ENCODE peak calls at places on chromosomes 2 and 18, in six cellular contexts. One of them, this sample, is unnamed.

GRCh38 chr18:57353940-57354461 is 1.6 kb downstream of the ST8SIA3 start:
- DNase-seq in skeletal muscle cell: no peak
- DNase-seq in NT2/D1: peak; percentile 72
- DNase-seq in CD8-positive, alpha-beta memory T cell: no peak
- DNase-seq in heart right ventricle: peak; percentile 19
- DNase-seq in foreskin fibroblast: peak; percentile 24
- DNase-seq in this sample: peak; percentile 7

GRCh38 chr2:105238664-105239240 is 2.8 kb upstream of the GPR45 start:
- DNase-seq in heart right ventricle: no peak
- DNase-seq in foreskin fibroblast: no peak
- DNase-seq in CD8-positive, alpha-beta memory T cell: no peak
- DNase-seq in skeletal muscle cell: no peak
- DNase-seq in NT2/D1: no peak
- DNase-seq in this sample: no peak

GRCh38 chr18:23835506-23835905 is 146.3 kb downstream of the LAMA3 start:
- DNase-seq in NT2/D1: no peak
- DNase-seq in skeletal muscle cell: no peak
- DNase-seq in heart right ventricle: no peak
- DNase-seq in foreskin fibroblast: no peak
- DNase-seq in CD8-positive, alpha-beta memory T cell: no peak
- DNase-seq in this sample: no peak

GRCh38 chr2:31168291-31168690 is 30.1 kb upstream of the GALNT14 start:
- DNase-seq in foreskin fibroblast: peak; percentile 21
- DNase-seq in skeletal muscle cell: no peak
- DNase-seq in heart right ventricle: no peak
- DNase-seq in NT2/D1: no peak
- DNase-seq in CD8-positive, alpha-beta memory T cell: no peak
- DNase-seq in this sample: no peak

GRCh38 chr2:88011011-88011410 is 5.3 kb downstream of the RNU2-63P start:
- DNase-seq in heart right ventricle: no peak
- DNase-seq in NT2/D1: no peak
- DNase-seq in foreskin fibroblast: no peak
- DNase-seq in skeletal muscle cell: no peak
- DNase-seq in CD8-positive, alpha-beta memory T cell: no peak
- DNase-seq in this sample: no peak

GRCh38 chr18:79382681-79383387 is 12.9 kb upstream of the NFATC1 start:
- DNase-seq in NT2/D1: no peak
- DNase-seq in CD8-positive, alpha-beta memory T cell: no peak
- DNase-seq in heart right ventricle: no peak
- DNase-seq in foreskin fibroblast: no peak
- DNase-seq in skeletal muscle cell: no peak
- DNase-seq in this sample: no peak

GRCh38 chr2:101775636-101776035 is 78.1 kb downstream of the MAP4K4 start:
- DNase-seq in NT2/D1: no peak
- DNase-seq in foreskin fibroblast: no peak
- DNase-seq in CD8-positive, alpha-beta memory T cell: no peak
- DNase-seq in heart right ventricle: no peak
- DNase-seq in skeletal muscle cell: no peak
- DNase-seq in this sample: no peak

GRCh38 chr2:238302076-238302475 is 13.7 kb upstream of the PER2 start:
- DNase-seq in foreskin fibroblast: no peak
- DNase-seq in heart right ventricle: no peak
- DNase-seq in CD8-positive, alpha-beta memory T cell: no peak
- DNase-seq in skeletal muscle cell: no peak
- DNase-seq in NT2/D1: no peak
- DNase-seq in this sample: no peak

GRCh38 chr18:31102941-31103340 is 720 bp upstream of the DSC2 start:
- DNase-seq in skeletal muscle cell: no peak
- DNase-seq in NT2/D1: no peak
- DNase-seq in heart right ventricle: no peak
- DNase-seq in foreskin fibroblast: no peak
- DNase-seq in CD8-positive, alpha-beta memory T cell: no peak
- DNase-seq in this sample: no peak

GRCh38 chr2:121360566-121361300 is 75.7 kb upstream of the TFCP2L1 start:
- DNase-seq in foreskin fibroblast: peak; percentile 88
- DNase-seq in NT2/D1: no peak
- DNase-seq in heart right ventricle: no peak
- DNase-seq in skeletal muscle cell: peak; percentile 46
- DNase-seq in CD8-positive, alpha-beta memory T cell: no peak
- DNase-seq in this sample: peak; percentile 88

GRCh38 chr2:7034313-7034712 is 117.1 kb downstream of the RNF144A start:
- DNase-seq in CD8-positive, alpha-beta memory T cell: no peak
- DNase-seq in heart right ventricle: no peak
- DNase-seq in foreskin fibroblast: no peak
- DNase-seq in NT2/D1: no peak
- DNase-seq in skeletal muscle cell: no peak
- DNase-seq in this sample: no peak

GRCh38 chr2:233261819-233262555 is 10.5 kb downstream of the ATG16L1 start:
- DNase-seq in foreskin fibroblast: no peak
- DNase-seq in CD8-positive, alpha-beta memory T cell: no peak
- DNase-seq in NT2/D1: no peak
- DNase-seq in skeletal muscle cell: no peak
- DNase-seq in heart right ventricle: no peak
- DNase-seq in this sample: no peak

GRCh38 chr2:196166876-196167275 is 4.5 kb downstream of the STK17B start:
- DNase-seq in foreskin fibroblast: peak; percentile 37
- DNase-seq in heart right ventricle: no peak
- DNase-seq in CD8-positive, alpha-beta memory T cell: no peak
- DNase-seq in NT2/D1: no peak
- DNase-seq in skeletal muscle cell: peak; percentile 47
- DNase-seq in this sample: peak; percentile 7

GRCh38 chr18:48543228-48543627 is 4.4 kb downstream of the CTIF start:
- DNase-seq in foreskin fibroblast: no peak
- DNase-seq in heart right ventricle: no peak
- DNase-seq in NT2/D1: no peak
- DNase-seq in CD8-positive, alpha-beta memory T cell: no peak
- DNase-seq in skeletal muscle cell: no peak
- DNase-seq in this sample: no peak

GRCh38 chr2:165691615-165692014 is 102.4 kb downstream of the GALNT3 start:
- DNase-seq in skeletal muscle cell: peak; percentile 33
- DNase-seq in foreskin fibroblast: peak; percentile 40
- DNase-seq in NT2/D1: peak; percentile 22
- DNase-seq in CD8-positive, alpha-beta memory T cell: no peak
- DNase-seq in heart right ventricle: peak; percentile 6
- DNase-seq in this sample: peak; percentile 50

GRCh38 chr2:181683518-181684453 is 3.5 kb upstream of the NEUROD1 start:
- DNase-seq in heart right ventricle: no peak
- DNase-seq in skeletal muscle cell: no peak
- DNase-seq in foreskin fibroblast: peak; percentile 27
- DNase-seq in NT2/D1: peak; percentile 50
- DNase-seq in CD8-positive, alpha-beta memory T cell: no peak
- DNase-seq in this sample: peak; percentile 66

GRCh38 chr2:24359129-24359528 is 1.2 kb downstream of the ITSN2 start:
- DNase-seq in skeletal muscle cell: no peak
- DNase-seq in heart right ventricle: no peak
- DNase-seq in CD8-positive, alpha-beta memory T cell: no peak
- DNase-seq in foreskin fibroblast: no peak
- DNase-seq in NT2/D1: no peak
- DNase-seq in this sample: no peak

GRCh38 chr18:48662021-48662661 is 123.3 kb downstream of the CTIF start:
- DNase-seq in CD8-positive, alpha-beta memory T cell: no peak
- DNase-seq in skeletal muscle cell: no peak
- DNase-seq in heart right ventricle: no peak
- DNase-seq in foreskin fibroblast: peak; percentile 54
- DNase-seq in NT2/D1: no peak
- DNase-seq in this sample: no peak

GRCh38 chr2:72057308-72057707 is 90.4 kb downstream of the CYP26B1 start:
- DNase-seq in foreskin fibroblast: no peak
- DNase-seq in NT2/D1: no peak
- DNase-seq in CD8-positive, alpha-beta memory T cell: no peak
- DNase-seq in skeletal muscle cell: no peak
- DNase-seq in heart right ventricle: no peak
- DNase-seq in this sample: no peak

GRCh38 chr2:69641887-69642708 is 1.4 kb downstream of the AAK1 start:
- DNase-seq in heart right ventricle: no peak
- DNase-seq in skeletal muscle cell: no peak
- DNase-seq in CD8-positive, alpha-beta memory T cell: no peak
- DNase-seq in foreskin fibroblast: no peak
- DNase-seq in NT2/D1: no peak
- DNase-seq in this sample: no peak
- H3K4me3 ChIP-seq in heart right ventricle: peak overlapping the region; percentile 94
- H3K4me3 ChIP-seq in skeletal muscle cell: peak overlapping the region; percentile 68
- H3K4me3 ChIP-seq in CD8-positive, alpha-beta memory T cell: peak overlapping the region; percentile 79
- H3K4me3 ChIP-seq in foreskin fibroblast: peak overlapping the region; percentile 96
- H3K4me3 ChIP-seq in NT2/D1: peak overlapping the region; percentile 85
- H3K4me3 ChIP-seq in this sample: peak overlapping the region; percentile 98

GRCh38 chr18:76524900-76525698 is 30.1 kb upstream of the ZNF516 start:
- DNase-seq in skeletal muscle cell: peak; percentile 12
- DNase-seq in NT2/D1: no peak
- DNase-seq in heart right ventricle: peak; percentile 23
- DNase-seq in foreskin fibroblast: no peak
- DNase-seq in CD8-positive, alpha-beta memory T cell: no peak
- DNase-seq in this sample: no peak
- H3K4me3 ChIP-seq in skeletal muscle cell: peak overlapping the region; percentile 57
- H3K4me3 ChIP-seq in NT2/D1: no peak overlapping the region
- H3K4me3 ChIP-seq in heart right ventricle: peak overlapping the region; percentile 46
- H3K4me3 ChIP-seq in foreskin fibroblast: peak overlapping the region; percentile 62
- H3K4me3 ChIP-seq in CD8-positive, alpha-beta memory T cell: no peak overlapping the region
- H3K4me3 ChIP-seq in this sample: peak overlapping the region; percentile 6

DNA sequence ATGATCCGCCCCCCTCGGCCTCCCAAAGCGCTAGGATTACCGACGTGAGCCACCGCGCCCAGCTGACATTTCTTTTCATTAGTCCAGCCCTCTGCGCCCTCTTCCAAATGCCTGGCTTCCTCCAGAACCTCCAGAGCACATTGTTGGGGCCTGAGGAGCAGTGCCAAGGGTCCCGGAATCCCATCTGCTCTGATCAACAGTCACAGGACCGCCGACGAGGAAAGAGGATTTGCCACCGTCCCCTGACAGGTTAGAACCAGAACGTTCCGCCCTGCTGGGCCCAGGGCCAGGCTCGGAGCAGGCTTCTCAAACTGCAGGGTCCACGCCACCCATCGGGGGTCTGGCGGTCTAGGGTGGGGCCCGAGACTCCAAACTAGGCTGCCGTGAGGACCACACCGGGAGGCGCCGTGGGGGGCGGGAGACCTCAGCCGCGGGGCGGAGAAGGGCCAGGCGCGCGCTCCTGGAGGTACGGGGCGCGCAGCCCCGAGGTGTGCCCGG is 36.9 kb upstream of the ITM2C start:
- DNase-seq in CD8-positive, alpha-beta memory T cell: no peak
- DNase-seq in foreskin fibroblast: no peak
- DNase-seq in skeletal muscle cell: no peak
- DNase-seq in heart right ventricle: no peak
- DNase-seq in NT2/D1: no peak
- DNase-seq in this sample: no peak
- H3K4me3 ChIP-seq in CD8-positive, alpha-beta memory T cell: no peak overlapping the region
- H3K4me3 ChIP-seq in foreskin fibroblast: no peak overlapping the region
- H3K4me3 ChIP-seq in skeletal muscle cell: peak overlapping the region; percentile 33
- H3K4me3 ChIP-seq in heart right ventricle: peak overlapping the region; percentile 48
- H3K4me3 ChIP-seq in NT2/D1: no peak overlapping the region
- H3K4me3 ChIP-seq in this sample: no peak overlapping the region

GRCh38 chr2:96538487-96539214 is 2.1 kb downstream of the ARID5A start:
- DNase-seq in heart right ventricle: peak; percentile 89
- DNase-seq in skeletal muscle cell: no peak
- DNase-seq in foreskin fibroblast: peak; percentile 28
- DNase-seq in CD8-positive, alpha-beta memory T cell: peak; percentile 83
- DNase-seq in NT2/D1: peak; percentile 95
- DNase-seq in this sample: no peak
- H3K4me3 ChIP-seq in heart right ventricle: peak overlapping the region; percentile 99
- H3K4me3 ChIP-seq in skeletal muscle cell: no peak overlapping the region
- H3K4me3 ChIP-seq in foreskin fibroblast: peak overlapping the region; percentile 83
- H3K4me3 ChIP-seq in CD8-positive, alpha-beta memory T cell: peak overlapping the region; percentile 99
- H3K4me3 ChIP-seq in NT2/D1: peak overlapping the region; percentile 36
- H3K4me3 ChIP-seq in this sample: no peak overlapping the region

DNA sequence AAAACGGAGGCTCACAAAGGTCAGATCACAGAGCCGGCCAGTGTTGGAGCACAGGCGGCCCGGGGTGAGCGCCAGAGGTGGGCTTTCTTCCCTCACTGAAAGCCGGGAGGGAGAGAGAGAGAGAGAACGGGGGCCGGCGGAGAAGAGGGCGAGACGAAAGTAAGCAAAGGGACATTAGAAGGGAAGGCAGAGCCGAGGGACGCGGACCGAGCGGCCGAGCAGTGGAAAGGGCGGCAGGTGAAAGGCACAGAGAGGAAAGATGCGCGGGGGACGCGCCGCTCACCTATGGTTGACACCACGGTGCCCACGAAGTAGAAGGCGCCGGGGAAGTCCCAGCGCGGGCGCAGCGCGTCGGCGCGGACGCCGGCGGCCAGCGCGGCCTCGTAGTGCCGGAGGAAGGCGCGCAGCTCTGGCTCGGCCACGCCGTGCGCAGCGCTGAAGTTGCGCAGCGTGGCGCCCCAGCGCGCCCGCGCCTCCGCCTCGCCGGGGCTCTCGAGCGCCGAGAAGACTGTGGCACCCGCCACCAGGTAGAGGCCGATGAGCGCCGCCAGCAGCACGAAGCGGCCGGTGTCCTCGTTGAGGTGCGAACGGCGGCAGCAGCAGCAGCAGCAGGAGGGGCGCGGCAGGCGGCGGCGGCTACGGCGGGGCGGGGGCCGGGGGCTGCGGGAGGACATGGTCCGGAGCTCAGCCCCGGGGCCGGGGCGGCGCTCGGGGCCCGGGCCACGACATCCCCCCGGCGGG is 166.9 kb downstream of the MSH2 start:
- DNase-seq in NT2/D1: no peak
- DNase-seq in skeletal muscle cell: no peak
- DNase-seq in CD8-positive, alpha-beta memory T cell: no peak
- DNase-seq in heart right ventricle: no peak
- DNase-seq in foreskin fibroblast: no peak
- DNase-seq in this sample: peak; percentile 5
- H3K4me3 ChIP-seq in NT2/D1: peak overlapping the region; percentile 70
- H3K4me3 ChIP-seq in skeletal muscle cell: peak overlapping the region; percentile 27
- H3K4me3 ChIP-seq in CD8-positive, alpha-beta memory T cell: no peak overlapping the region
- H3K4me3 ChIP-seq in heart right ventricle: peak overlapping the region; percentile 7
- H3K4me3 ChIP-seq in foreskin fibroblast: no peak overlapping the region
- H3K4me3 ChIP-seq in this sample: no peak overlapping the region

GRCh38 chr18:12777543-12777942 is 74.7 kb downstream of the PSMG2 start:
- DNase-seq in foreskin fibroblast: no peak
- DNase-seq in NT2/D1: no peak
- DNase-seq in skeletal muscle cell: no peak
- DNase-seq in heart right ventricle: no peak
- DNase-seq in CD8-positive, alpha-beta memory T cell: no peak
- DNase-seq in this sample: no peak
- H3K4me3 ChIP-seq in foreskin fibroblast: no peak overlapping the region
- H3K4me3 ChIP-seq in NT2/D1: no peak overlapping the region
- H3K4me3 ChIP-seq in skeletal muscle cell: no peak overlapping the region
- H3K4me3 ChIP-seq in heart right ventricle: peak overlapping the region; percentile 7
- H3K4me3 ChIP-seq in CD8-positive, alpha-beta memory T cell: no peak overlapping the region
- H3K4me3 ChIP-seq in this sample: no peak overlapping the region

GRCh38 chr2:197558393-197558792 is 42.5 kb downstream of the MOB4 start:
- DNase-seq in CD8-positive, alpha-beta memory T cell: no peak
- DNase-seq in foreskin fibroblast: no peak
- DNase-seq in NT2/D1: no peak
- DNase-seq in skeletal muscle cell: no peak
- DNase-seq in heart right ventricle: no peak
- DNase-seq in this sample: no peak
- H3K4me3 ChIP-seq in CD8-positive, alpha-beta memory T cell: no peak overlapping the region
- H3K4me3 ChIP-seq in foreskin fibroblast: no peak overlapping the region
- H3K4me3 ChIP-seq in NT2/D1: no peak overlapping the region
- H3K4me3 ChIP-seq in skeletal muscle cell: no peak overlapping the region
- H3K4me3 ChIP-seq in heart right ventricle: no peak overlapping the region
- H3K4me3 ChIP-seq in this sample: no peak overlapping the region